ENCODE peak calls at places on chromosome 16, in nine cellular contexts. P, V, K, D, Q, T, Y, R and M are unnamed samples.

GRCh38 chr16:51953541-51953940 is 593.4 kb downstream of the TOX3 start:
- DNase-seq in P (no peak), V (no peak), K (no peak), D (no peak), Q (no peak), T (no peak), Y (no peak), R (no peak), M (no peak)

GRCh38 chr16:69093974-69094373 is 11.5 kb upstream of the HAS3 start:
- DNase-seq in P (no peak), V (no peak), K (no peak), D (no peak), Q (no peak), T (no peak), Y (no peak), R (no peak), M (no peak)

GRCh38 chr16:49849037-49849436 is 6.9 kb downstream of the ZNF423 start:
- DNase-seq in P (no peak), V (no peak), K (no peak), D (no peak), Q (no peak), T (no peak), Y (no peak), R (no peak), M (no peak)

GRCh38 chr16:86827521-86827920 is 249.2 kb downstream of the FOXL1 start:
- DNase-seq in P (peak; percentile 34), V (no peak), K (no peak), D (no peak), Q (no peak), T (no peak), Y (no peak), R (no peak), M (no peak)

GRCh38 chr16:70725024-70725911 is 39.4 kb upstream of the MTSS2 start:
- DNase-seq in P (no peak), V (peak; percentile 50), K (no peak), D (peak; percentile 35), Q (no peak), T (no peak), Y (no peak), R (peak; percentile 50), M (no peak)

GRCh38 chr16:71230122-71230845 is at the start of gene HYDIN:
- DNase-seq in P (peak; percentile 68), V (no peak), K (peak; percentile 10), D (peak; percentile 85), Q (no peak), T (no peak), Y (peak; percentile 97), R (no peak), M (no peak)

GRCh38 chr16:3781421-3781820 is 64.1 kb upstream of the TRAP1 start:
- DNase-seq in P (no peak), V (no peak), K (no peak), D (no peak), Q (no peak), T (no peak), Y (no peak), R (no peak), M (peak; percentile 14)

GRCh38 chr16:51129105-51129504 is 22.0 kb downstream of the SALL1 start:
- DNase-seq in P (no peak), V (no peak), K (no peak), D (no peak), Q (no peak), T (no peak), Y (no peak), R (no peak), M (no peak)

GRCh38 chr16:79213214-79213613 is 387.3 kb downstream of the MAF start:
- DNase-seq in P (no peak), V (no peak), K (no peak), D (no peak), Q (no peak), T (no peak), Y (peak; percentile 38), R (no peak), M (peak; percentile 92)

GRCh38 chr16:72043539-72043938 is 10.8 kb upstream of the HP start:
- DNase-seq in P (no peak), V (no peak), K (no peak), D (no peak), Q (no peak), T (no peak), Y (no peak), R (no peak), M (no peak)

GRCh38 chr16:75262104-75262799 is 10.8 kb upstream of the BCAR1 start:
- DNase-seq in P (peak; percentile 84), V (no peak), K (peak; percentile 51), D (peak; percentile 38), Q (no peak), T (peak; percentile 45), Y (peak; percentile 45), R (no peak), M (peak; percentile 84)

GRCh38 chr16:68612996-68613395 is 32.1 kb upstream of the CDH3 start:
- DNase-seq in P (no peak), V (no peak), K (no peak), D (no peak), Q (no peak), T (no peak), Y (no peak), R (no peak), M (no peak)

GRCh38 chr16:31367875-31368274 is 12.9 kb downstream of the ITGAX start:
- DNase-seq in P (no peak), V (no peak), K (no peak), D (no peak), Q (no peak), T (no peak), Y (no peak), R (no peak), M (no peak)

DNA sequence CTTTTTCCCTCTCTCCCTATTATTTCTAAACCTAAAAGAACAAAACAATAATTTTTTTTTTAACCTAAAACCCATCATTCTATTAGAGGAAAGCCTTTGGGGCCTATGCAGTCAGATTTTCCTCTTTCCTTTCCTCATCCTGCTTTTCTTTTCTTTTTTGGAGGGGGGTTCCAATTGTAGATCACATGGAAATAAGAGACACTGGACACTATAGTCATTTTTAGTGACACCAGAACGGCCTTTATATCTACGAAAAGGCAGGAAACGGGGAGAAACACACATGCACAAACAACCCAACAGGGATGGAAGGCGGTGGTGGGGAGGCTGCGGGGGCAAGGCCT is 5.1 kb upstream of the ZFHX3 start:
- DNase-seq in P (no peak), V (no peak), K (no peak), D (no peak), Q (no peak), T (no peak), Y (no peak), R (no peak), M (no peak)
- H3K4me3 ChIP-seq in P (no peak overlapping the region), V (no peak overlapping the region), K (no peak overlapping the region), D (no peak overlapping the region), Q (no peak overlapping the region), T (no peak overlapping the region), Y (no peak overlapping the region), R (peak overlapping the region; percentile 84), M (no peak overlapping the region)

GRCh38 chr16:64380751-64381150 is 741.1 kb downstream of the CDH11 start:
- DNase-seq in P (no peak), V (no peak), K (no peak), D (no peak), Q (no peak), T (no peak), Y (no peak), R (no peak), M (no peak)

GRCh38 chr16:64370112-64370511 is 751.8 kb downstream of the CDH11 start:
- DNase-seq in P (no peak), V (no peak), K (no peak), D (no peak), Q (no peak), T (no peak), Y (no peak), R (no peak), M (no peak)

DNA sequence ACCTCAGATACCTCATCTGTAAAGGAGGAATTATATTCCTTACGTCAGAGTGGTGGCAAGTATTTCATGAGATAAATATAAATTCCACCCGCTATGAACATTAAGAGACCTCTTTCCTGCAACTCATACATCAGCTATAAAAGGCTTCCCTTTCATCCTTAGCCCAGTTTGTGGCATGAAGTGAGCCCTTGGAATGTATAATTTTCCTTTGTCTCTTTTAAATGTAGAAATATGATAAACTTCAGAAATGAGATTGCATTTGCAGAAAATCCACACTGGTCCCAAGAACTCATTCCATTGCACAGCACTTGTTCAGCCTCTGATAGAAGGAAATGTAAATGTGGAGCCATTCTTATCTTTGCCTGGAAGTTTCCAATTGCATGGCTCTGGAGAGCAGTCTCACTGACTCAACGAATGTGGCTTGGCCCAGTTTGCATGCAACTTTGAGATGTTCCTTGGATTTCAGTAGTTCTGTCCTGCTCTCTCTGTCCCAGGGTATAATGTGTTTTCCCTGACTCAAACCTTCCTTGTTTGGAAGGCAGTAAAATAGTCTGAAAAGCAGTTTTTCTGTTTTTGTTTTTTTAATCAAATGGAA is 746.4 kb downstream of the CDH11 start:
- DNase-seq in P (no peak), V (no peak), K (no peak), D (no peak), Q (no peak), T (no peak), Y (no peak), R (no peak), M (no peak)
- H3K27ac ChIP-seq in P (no peak overlapping the region), V (no peak overlapping the region), K (no peak overlapping the region), D (no peak overlapping the region), Q (no peak overlapping the region), T (no peak overlapping the region), Y (no peak overlapping the region), R (no peak overlapping the region), M (no peak overlapping the region)

DNA sequence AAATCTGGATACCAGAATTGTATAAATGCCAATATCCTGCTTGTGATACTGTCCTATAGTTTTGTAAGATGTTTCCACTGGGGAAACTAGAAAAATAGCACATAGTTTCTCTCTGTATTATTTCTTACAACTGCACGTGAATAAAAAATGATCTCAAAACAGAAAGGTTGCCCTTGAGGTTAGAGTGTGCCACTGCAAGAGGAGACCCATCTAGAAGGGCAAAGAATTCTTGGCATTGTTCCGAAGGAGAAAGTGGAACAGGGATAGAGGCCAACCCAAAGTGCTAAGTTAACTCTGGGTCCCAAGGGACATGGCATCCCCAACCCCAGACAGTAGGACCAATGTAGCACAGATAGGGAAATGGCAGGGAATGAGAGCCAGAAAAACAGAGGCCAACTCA is 477.5 kb upstream of the HSBP1 start:
- DNase-seq in P (no peak), V (no peak), K (no peak), D (no peak), Q (no peak), T (no peak), Y (no peak), R (no peak), M (no peak)
- H3K36me3 ChIP-seq in P (no peaks in the 10 kb centered on the region), V (no peaks in the 10 kb centered on the region), K (no peaks in the 10 kb centered on the region), D (no peaks in the 10 kb centered on the region), Q (no peaks in the 10 kb centered on the region), T (no peaks in the 10 kb centered on the region), Y (no peaks in the 10 kb centered on the region), R (no peaks in the 10 kb centered on the region), M (no peaks in the 10 kb centered on the region)

DNA sequence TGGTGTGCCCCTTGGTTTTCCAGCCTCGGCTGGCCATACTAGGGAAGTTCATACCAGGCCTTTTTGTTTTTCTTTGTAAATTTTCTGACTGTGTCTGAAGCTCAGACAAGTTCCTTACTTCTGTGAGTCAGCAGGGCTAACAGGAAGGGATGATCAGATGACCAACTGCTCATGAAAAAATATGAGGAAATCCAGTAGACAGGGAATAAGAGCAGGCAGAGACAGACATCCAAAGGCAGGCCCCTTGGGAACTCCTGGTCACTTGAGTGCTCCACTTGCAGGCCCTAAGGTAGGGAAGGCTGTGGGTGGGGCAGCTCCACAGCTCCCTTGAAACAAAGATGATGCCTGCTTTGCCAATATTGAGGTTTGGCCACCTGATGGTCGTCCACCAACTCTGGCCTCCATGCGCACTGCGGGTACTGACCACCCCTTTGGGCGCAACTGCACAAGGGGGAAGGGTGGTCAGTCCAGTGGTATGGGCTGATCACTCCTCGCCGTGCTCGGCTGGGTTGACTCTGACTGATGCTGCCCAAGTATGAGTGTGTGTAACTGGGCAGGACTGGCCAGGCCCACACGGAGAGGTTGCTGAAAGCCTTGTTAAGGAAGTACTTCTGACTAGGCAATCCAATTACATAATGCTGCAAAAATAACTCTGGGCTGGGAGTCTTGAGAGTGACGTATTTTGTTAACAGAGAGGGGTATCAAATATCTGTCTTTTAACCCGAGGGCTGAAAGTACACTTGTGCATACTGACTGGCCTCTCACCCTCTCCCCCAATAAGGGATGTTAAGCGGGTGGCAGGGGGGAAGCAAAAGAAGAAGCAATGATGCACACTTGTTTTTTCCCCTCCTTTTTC is 20.8 kb upstream of the ZFHX3 start:
- DNase-seq in P (peak; percentile 93), V (peak; percentile 61), K (peak; percentile 57), D (peak; percentile 48), Q (no peak), T (peak; percentile 90), Y (peak; percentile 43), R (peak; percentile 94), M (no peak)
- H3K4me3 ChIP-seq in P (no peak overlapping the region), V (no peak overlapping the region), K (peak overlapping the region; percentile 9), D (no peak overlapping the region), Q (no peak overlapping the region), T (no peak overlapping the region), Y (no peak overlapping the region), R (peak overlapping the region; percentile 19), M (no peak overlapping the region)